ENCODE peak calls at places on chromosomes 6 and 20, in four cellular contexts. U, H, M and B are unnamed samples.

GRCh38 chr6:15247214-15247749 is 1.4 kb downstream of the JARID2 start:
- DNase-seq in U (no peak), H (no peak), M (no peak), B (no peak)

GRCh38 chr6:128275030-128275429 is 245.4 kb downstream of the PTPRK start:
- DNase-seq in U (no peak), H (no peak), M (no peak), B (no peak)

GRCh38 chr6:143195349-143195845 is 134.7 kb downstream of the AIG1 start:
- DNase-seq in U (no peak), H (no peak), M (no peak), B (no peak)

GRCh38 chr6:28354688-28355554 is 5.2 kb downstream of the ZKSCAN3 start:
- DNase-seq in U (no peak), H (no peak), M (no peak), B (no peak)

GRCh38 chr6:64683682-64684081 is 1023.3 kb downstream of the EYS start:
- DNase-seq in U (no peak), H (no peak), M (no peak), B (peak)

GRCh38 chr6:128039542-128039941 is 138.7 kb upstream of the THEMIS start:
- DNase-seq in U (no peak), H (no peak), M (no peak), B (no peak)

GRCh38 chr6:169751242-169752073 is at the start of the genes DYNLT2 and ERMARD:
- DNase-seq in U (peak), H (peak), M (peak), B (peak)

GRCh38 chr6:133973109-133973971 is 20.3 kb downstream of the TBPL1 start:
- DNase-seq in U (no peak), H (no peak), M (no peak), B (no peak)

GRCh38 chr6:25173232-25173631 is 105.9 kb upstream of the CARMIL1 start:
- DNase-seq in U (no peak), H (no peak), M (no peak), B (no peak)

GRCh38 chr6:93419304-93420162 is at the start of gene EPHA7:
- DNase-seq in U (peak), H (peak), M (peak), B (peak)

GRCh38 chr20:61065853-61066252 is 186.2 kb upstream of the CDH4 start:
- DNase-seq in U (no peak), H (no peak), M (no peak), B (no peak)

GRCh38 chr20:62777528-62777830 is 18.8 kb upstream of the MRGBP start:
- DNase-seq in U (no peak), H (no peak), M (no peak), B (no peak)

GRCh38 chr6:137765044-137765443 is 102.0 kb upstream of the TNFAIP3 start:
- DNase-seq in U (no peak), H (no peak), M (no peak), B (no peak)

GRCh38 chr20:45308078-45308778 is at the start of gene MATN4:
- DNase-seq in U (no peak), H (no peak), M (no peak), B (peak)

GRCh38 chr20:15113374-15113773 is 776.0 kb upstream of the FLRT3 start:
- DNase-seq in U (no peak), H (no peak), M (no peak), B (no peak)

GRCh38 chr6:150053450-150053849 is 15.5 kb downstream of the ULBP3 start:
- DNase-seq in U (no peak), H (no peak), M (no peak), B (no peak)

GRCh38 chr6:23245559-23245958 is 676.2 kb downstream of the HDGFL1 start:
- DNase-seq in U (peak), H (no peak), M (no peak), B (no peak)

GRCh38 chr20:46550441-46550840 is at the start of gene OCSTAMP:
- DNase-seq in U (no peak), H (no peak), M (no peak), B (no peak)

GRCh38 chr20:46551508-46552280 is 1.2 kb upstream of the OCSTAMP start:
- DNase-seq in U (no peak), H (no peak), M (no peak), B (no peak)

GRCh38 chr20:46548688-46549087 is 1.8 kb downstream of the OCSTAMP start:
- DNase-seq in U (no peak), H (no peak), M (no peak), B (no peak)

GRCh38 chr20:46547995-46548394 is 2.5 kb downstream of the OCSTAMP start:
- DNase-seq in U (no peak), H (no peak), M (no peak), B (no peak)

GRCh38 chr20:46549188-46549967 is 1.1 kb downstream of the OCSTAMP start:
- DNase-seq in U (no peak), H (no peak), M (no peak), B (no peak)
- TF ChIP-seq CTCF in U (no peak), H (no peak), M (no peak), B (no peak)

GRCh38 chr6:3118353-3119039 is at the start of gene BPHL:
- DNase-seq in U (peak), H (peak), M (peak), B (peak)
- TF ChIP-seq CTCF in U (no peak), H (no peak), M (no peak), B (no peak)

DNA sequence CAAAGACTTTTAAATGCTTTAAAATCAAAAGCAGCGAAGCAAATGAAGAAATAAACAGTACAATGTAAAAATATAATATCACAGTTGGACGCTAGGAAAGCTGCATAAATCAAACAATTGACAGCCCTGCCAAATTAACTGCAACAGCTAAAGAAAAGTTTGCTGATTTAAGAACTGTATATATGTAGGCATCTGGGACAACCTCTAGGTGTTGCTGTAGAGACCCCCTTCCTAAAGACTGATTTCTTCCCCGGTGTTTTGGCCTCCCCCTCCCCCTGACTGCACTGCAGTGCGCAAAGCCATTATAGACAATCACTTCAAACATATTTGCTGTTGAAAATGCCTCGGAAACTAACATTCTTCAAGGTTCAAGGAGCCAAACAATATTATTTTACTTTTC is 1.1 kb downstream of the ELOVL4 start:
- DNase-seq in U (no peak), H (no peak), M (no peak), B (no peak)
- TF ChIP-seq CTCF in U (peak), H (no peak), M (peak), B (no peak)

GRCh38 chr6:12291785-12292604 is 1.8 kb downstream of the EDN1 start:
- DNase-seq in U (no peak), H (no peak), M (no peak), B (no peak)
- TF ChIP-seq CTCF in U (no peak), H (no peak), M (no peak), B (no peak)

DNA sequence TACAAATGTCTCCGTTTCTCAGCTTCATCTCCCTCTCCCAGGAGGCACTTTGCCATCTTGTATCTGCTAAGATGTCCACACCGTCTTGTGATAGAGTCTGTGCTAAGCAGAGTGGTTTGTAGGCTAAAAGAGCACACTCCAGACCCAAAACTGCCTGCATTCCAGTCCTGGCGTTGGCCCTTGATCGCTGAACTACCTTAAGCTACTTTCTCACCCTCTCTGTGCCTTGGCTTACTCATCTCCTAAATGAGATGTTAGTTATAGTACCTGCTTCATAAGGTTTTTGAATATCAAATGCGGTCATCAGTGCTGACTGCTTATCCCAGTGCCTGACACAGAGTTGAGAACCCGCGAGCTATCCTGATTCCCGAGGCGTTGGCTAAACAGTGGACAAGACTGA is 14.0 kb downstream of the CASS4 start:
- DNase-seq in U (no peak), H (no peak), M (no peak), B (no peak)
- TF ChIP-seq CTCF in U (no peak), H (no peak), M (no peak), B (no peak)

DNA sequence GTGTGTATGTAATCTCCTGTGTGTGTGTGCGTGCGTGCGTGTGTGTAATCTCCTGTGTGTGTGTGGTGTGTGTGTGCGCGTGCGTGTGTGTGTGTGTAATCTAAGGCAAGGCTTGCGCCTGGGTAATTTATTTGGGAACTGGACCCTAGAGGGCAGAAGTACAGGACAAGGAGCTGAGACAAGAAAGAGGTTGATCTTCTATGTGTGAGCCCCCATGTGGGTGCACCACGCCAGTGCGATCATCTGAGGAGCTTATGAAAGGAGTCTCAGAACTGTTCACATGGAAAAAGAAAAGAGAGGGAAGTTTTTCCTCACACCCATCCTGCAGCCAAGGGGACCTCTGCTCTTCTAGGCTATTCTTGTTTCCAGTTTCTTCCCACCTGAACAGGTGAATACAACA is 220.1 kb upstream of the GGTLC1 start:
- DNase-seq in U (no peak), H (no peak), M (no peak), B (no peak)
- TF ChIP-seq CTCF in U (no peak), H (no peak), M (no peak), B (no peak)

DNA sequence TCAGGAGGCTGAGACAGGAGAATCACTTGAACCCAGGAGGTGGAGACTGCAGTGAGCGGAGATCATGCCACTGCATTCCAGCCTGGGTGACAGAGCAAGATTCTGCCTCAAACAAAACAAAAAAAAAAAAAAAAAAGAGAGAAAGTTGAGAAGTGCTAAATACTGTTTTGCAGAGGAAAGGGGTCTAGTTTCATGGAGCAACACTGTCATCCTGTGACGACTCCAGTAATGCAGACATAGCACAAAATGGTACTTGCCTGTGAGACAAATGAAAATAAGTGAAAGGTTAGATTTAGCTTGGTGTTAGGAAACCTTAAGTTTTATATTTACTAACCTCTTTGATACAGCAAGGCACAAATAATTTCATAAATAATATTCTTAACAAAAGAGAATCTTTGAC is 29.7 kb downstream of the CEP162 start:
- DNase-seq in U (no peak), H (no peak), M (no peak), B (no peak)
- TF ChIP-seq CTCF in U (no peak), H (no peak), M (no peak), B (no peak)